ENCODE peak calls at places on chromosomes 4 and X, in eight cellular contexts. One of them, this sample, is unnamed.

GRCh38 chrX:7586126-7586525 is 256.8 kb upstream of the VCX start:
- DNase-seq in OCI-LY7: peak
- DNase-seq in RPMI7951: no peak
- DNase-seq in GM13977: peak
- DNase-seq in activated T-helper 1 cell treated with Interleukin-2 at 50 U/mL for 16 hours: no peak
- DNase-seq in lower leg skin: no peak
- DNase-seq in NCI-H774: no peak
- DNase-seq in ELR: peak
- DNase-seq in this sample: peak

GRCh38 chr4:53713296-53713695 is 122.0 kb upstream of the LNX1 start:
- DNase-seq in OCI-LY7: no peak
- DNase-seq in RPMI7951: no peak
- DNase-seq in GM13977: no peak
- DNase-seq in activated T-helper 1 cell treated with Interleukin-2 at 50 U/mL for 16 hours: no peak
- DNase-seq in lower leg skin: no peak
- DNase-seq in NCI-H774: no peak
- DNase-seq in ELR: no peak
- DNase-seq in this sample: no peak

GRCh38 chr4:122604146-122604545 is 16.7 kb downstream of the IL21 start:
- DNase-seq in OCI-LY7: no peak
- DNase-seq in RPMI7951: no peak
- DNase-seq in GM13977: no peak
- DNase-seq in activated T-helper 1 cell treated with Interleukin-2 at 50 U/mL for 16 hours: no peak
- DNase-seq in lower leg skin: no peak
- DNase-seq in NCI-H774: no peak
- DNase-seq in ELR: no peak
- DNase-seq in this sample: no peak

GRCh38 chr4:95528388-95528787 is 20.4 kb downstream of the UNC5C start:
- DNase-seq in OCI-LY7: no peak
- DNase-seq in RPMI7951: no peak
- DNase-seq in GM13977: no peak
- DNase-seq in activated T-helper 1 cell treated with Interleukin-2 at 50 U/mL for 16 hours: no peak
- DNase-seq in lower leg skin: no peak
- DNase-seq in NCI-H774: no peak
- DNase-seq in ELR: no peak
- DNase-seq in this sample: no peak

GRCh38 chr4:101103381-101104142 is 243.8 kb downstream of the PPP3CA start:
- DNase-seq in OCI-LY7: peak
- DNase-seq in RPMI7951: peak
- DNase-seq in GM13977: peak
- DNase-seq in activated T-helper 1 cell treated with Interleukin-2 at 50 U/mL for 16 hours: no peak
- DNase-seq in lower leg skin: no peak
- DNase-seq in NCI-H774: no peak
- DNase-seq in ELR: no peak
- DNase-seq in this sample: no peak

GRCh38 chrX:110316351-110317078 is 1.4 kb downstream of the AMMECR1 start:
- DNase-seq in OCI-LY7: no peak
- DNase-seq in RPMI7951: peak
- DNase-seq in GM13977: no peak
- DNase-seq in activated T-helper 1 cell treated with Interleukin-2 at 50 U/mL for 16 hours: no peak
- DNase-seq in lower leg skin: no peak
- DNase-seq in NCI-H774: no peak
- DNase-seq in ELR: peak
- DNase-seq in this sample: no peak

GRCh38 chr4:7950301-7951092 is 10.8 kb upstream of the AFAP1 start:
- DNase-seq in OCI-LY7: no peak
- DNase-seq in RPMI7951: no peak
- DNase-seq in GM13977: no peak
- DNase-seq in activated T-helper 1 cell treated with Interleukin-2 at 50 U/mL for 16 hours: no peak
- DNase-seq in lower leg skin: no peak
- DNase-seq in NCI-H774: no peak
- DNase-seq in ELR: no peak
- DNase-seq in this sample: no peak

GRCh38 chr4:69764311-69764710 is 3.9 kb upstream of the SULT1B1 start:
- DNase-seq in OCI-LY7: no peak
- DNase-seq in RPMI7951: no peak
- DNase-seq in GM13977: no peak
- DNase-seq in activated T-helper 1 cell treated with Interleukin-2 at 50 U/mL for 16 hours: no peak
- DNase-seq in lower leg skin: no peak
- DNase-seq in NCI-H774: no peak
- DNase-seq in ELR: no peak
- DNase-seq in this sample: no peak

GRCh38 chr4:182560358-182560757 is 317.2 kb downstream of the TENM3 start:
- DNase-seq in OCI-LY7: no peak
- DNase-seq in RPMI7951: peak
- DNase-seq in GM13977: no peak
- DNase-seq in activated T-helper 1 cell treated with Interleukin-2 at 50 U/mL for 16 hours: no peak
- DNase-seq in lower leg skin: no peak
- DNase-seq in NCI-H774: no peak
- DNase-seq in ELR: peak
- DNase-seq in this sample: peak

GRCh38 chr4:156705291-156705690 is 266.3 kb downstream of the PDGFC start:
- DNase-seq in OCI-LY7: no peak
- DNase-seq in RPMI7951: peak
- DNase-seq in GM13977: no peak
- DNase-seq in activated T-helper 1 cell treated with Interleukin-2 at 50 U/mL for 16 hours: no peak
- DNase-seq in lower leg skin: no peak
- DNase-seq in NCI-H774: no peak
- DNase-seq in ELR: peak
- DNase-seq in this sample: peak

GRCh38 chr4:56906534-56906933 is 1.2 kb upstream of the REST start:
- DNase-seq in OCI-LY7: no peak
- DNase-seq in RPMI7951: no peak
- DNase-seq in GM13977: no peak
- DNase-seq in activated T-helper 1 cell treated with Interleukin-2 at 50 U/mL for 16 hours: no peak
- DNase-seq in lower leg skin: no peak
- DNase-seq in NCI-H774: no peak
- DNase-seq in ELR: peak
- DNase-seq in this sample: no peak

GRCh38 chr4:87057835-87058234 is 123.0 kb downstream of the AFF1 start:
- DNase-seq in OCI-LY7: no peak
- DNase-seq in RPMI7951: no peak
- DNase-seq in GM13977: no peak
- DNase-seq in activated T-helper 1 cell treated with Interleukin-2 at 50 U/mL for 16 hours: no peak
- DNase-seq in lower leg skin: no peak
- DNase-seq in NCI-H774: no peak
- DNase-seq in ELR: no peak
- DNase-seq in this sample: no peak

GRCh38 chr4:26459054-26459755 is 31.1 kb downstream of the CCKAR start:
- DNase-seq in OCI-LY7: peak
- DNase-seq in RPMI7951: peak
- DNase-seq in GM13977: peak
- DNase-seq in activated T-helper 1 cell treated with Interleukin-2 at 50 U/mL for 16 hours: no peak
- DNase-seq in lower leg skin: no peak
- DNase-seq in NCI-H774: peak
- DNase-seq in ELR: peak
- DNase-seq in this sample: peak

GRCh38 chr4:102809691-102810090 is 17.7 kb downstream of the UBE2D3 start:
- DNase-seq in OCI-LY7: no peak
- DNase-seq in RPMI7951: peak
- DNase-seq in GM13977: no peak
- DNase-seq in activated T-helper 1 cell treated with Interleukin-2 at 50 U/mL for 16 hours: no peak
- DNase-seq in lower leg skin: no peak
- DNase-seq in NCI-H774: no peak
- DNase-seq in ELR: no peak
- DNase-seq in this sample: no peak